ENCODE peak calls at places on chromosome 2, in seven cellular contexts. K is COLO829, X is NCI-H2081, Y is progenitor cell of endocrine pancreas, T is HFF-Myc, P is glutamatergic neuron, I is kidney epithelial cell. R is an unnamed sample.

GRCh38 chr2:157349949-157350510 is 24.4 kb upstream of the ERMN start:
- DNase-seq in P (no peak), I (no peak), X (no peak), Y (no peak), K (no peak), T (no peak), R (no peak)

GRCh38 chr2:147394179-147394790 is 450.5 kb upstream of the ACVR2A start:
- DNase-seq in T (no peak), X (no peak), K (no peak), Y (no peak), P (no peak), I (no peak), R (no peak)

GRCh38 chr2:63903003-63903402 is 61.3 kb downstream of the UGP2 start:
- DNase-seq in I (no peak), X (no peak), K (no peak), P (no peak), Y (no peak), T (no peak), R (no peak)

GRCh38 chr2:39492095-39492590 is 55.1 kb upstream of the MAP4K3 start:
- DNase-seq in I (peak), K (peak), Y (no peak), T (peak), X (peak), P (no peak), R (no peak)

GRCh38 chr2:233059547-233059796 is 670 bp upstream of the INPP5D start:
- DNase-seq in X (no peak), T (no peak), I (no peak), Y (no peak), K (no peak), P (no peak), R (no peak)

GRCh38 chr2:120601566-120601965 is 134.1 kb upstream of the GLI2 start:
- DNase-seq in P (no peak), I (no peak), Y (no peak), K (no peak), T (no peak), X (no peak), R (no peak)

GRCh38 chr2:122634261-122634660 is 878.8 kb downstream of the TSN start:
- DNase-seq in P (no peak), I (peak), T (peak), X (no peak), K (peak), Y (no peak), R (no peak)

GRCh38 chr2:143161982-143162837 is 33.0 kb downstream of the ARHGAP15 start:
- DNase-seq in Y (peak), X (peak), K (peak), P (peak), T (peak), I (peak), R (no peak)

GRCh38 chr2:160394153-160394552 is 99.5 kb downstream of the RBMS1 start:
- DNase-seq in P (no peak), X (no peak), K (no peak), T (no peak), Y (no peak), I (no peak), R (no peak)

GRCh38 chr2:227536445-227536844 is 62.2 kb upstream of the SCYGR2 start:
- DNase-seq in T (no peak), K (no peak), X (peak), P (no peak), I (no peak), Y (no peak), R (no peak)

GRCh38 chr2:109475531-109476210 is 138.1 kb downstream of the SEPTIN10 start:
- DNase-seq in T (no peak), Y (no peak), K (no peak), P (no peak), I (no peak), X (no peak), R (no peak)

GRCh38 chr2:126766295-126766694 is 110.3 kb downstream of the GYPC start:
- DNase-seq in Y (no peak), T (no peak), X (no peak), I (no peak), P (no peak), K (no peak), R (peak)

GRCh38 chr2:175187378-175187777 is 5.9 kb upstream of the ATP5MC3 start:
- DNase-seq in X (no peak), T (no peak), P (no peak), K (no peak), I (no peak), Y (no peak), R (no peak)

GRCh38 chr2:163808406-163808805 is 72.6 kb upstream of the FIGN start:
- DNase-seq in X (no peak), T (no peak), K (no peak), I (no peak), P (no peak), Y (no peak), R (no peak)

GRCh38 chr2:5587726-5588125 is 104.5 kb upstream of the SOX11 start:
- DNase-seq in K (no peak), Y (no peak), P (no peak), I (no peak), T (no peak), X (no peak), R (no peak)

GRCh38 chr2:165961818-165962217 is 8.2 kb upstream of the TTC21B start:
- DNase-seq in X (no peak), Y (no peak), T (no peak), P (no peak), I (no peak), K (no peak), R (no peak)